ENCODE peak calls at places on chromosomes 1 and 21, in four cellular contexts. O is A549, D is iPS DF 6.9, Z is right lobe of liver. C is an unnamed sample.
A peak's percentile ranks its signal among the peaks of the same experiment; 100 is the strongest.

GRCh38 chr21:31293986-31294385 is 50.1 kb downstream of the TIAM1 start:
- DNase-seq in O (no peak), D (no peak), Z (no peak), C (no peak)

GRCh38 chr21:34582506-34583150 is 32.3 kb downstream of the RCAN1 start:
- DNase-seq in O (peak; percentile 8), Z (no peak), D (peak; percentile 18), C (peak; percentile 50)

GRCh38 chr1:180198186-180198585 is 31.9 kb upstream of the LHX4 start:
- DNase-seq in Z (no peak), D (no peak), O (no peak), C (no peak)

GRCh38 chr1:225834417-225835329 is 24.7 kb downstream of the EPHX1 start:
- DNase-seq in D (no peak), O (no peak), Z (peak; percentile 30), C (peak; percentile 53)

GRCh38 chr1:26067432-26067911 is at the start of gene TRIM63:
- DNase-seq in D (no peak), O (no peak), Z (no peak), C (no peak)

GRCh38 chr1:51157411-51157810 is 55.4 kb downstream of the C1orf185 start:
- DNase-seq in O (no peak), D (no peak), Z (no peak), C (no peak)

GRCh38 chr1:74368335-74368734 is 133.1 kb downstream of the TNNI3K start:
- DNase-seq in O (no peak), D (no peak), Z (no peak), C (no peak)

GRCh38 chr1:11629184-11629583 is 25.0 kb downstream of the FBXO2 start:
- DNase-seq in O (no peak), D (no peak), Z (no peak), C (no peak)

GRCh38 chr1:22600071-22600816 is 36.2 kb upstream of the C1QA start:
- DNase-seq in Z (no peak), D (no peak), O (peak; percentile 18), C (peak; percentile 63)

GRCh38 chr1:165637427-165637826 is 6.4 kb downstream of the MGST3 start:
- DNase-seq in D (no peak), Z (no peak), O (no peak), C (peak; percentile 33)